ENCODE peak calls at places on chromosomes 7 and 10, in eight cellular contexts. Z is esophagus squamous epithelium, T is ovary, H is right lobe of liver, Y is breast epithelium, L is heart left ventricle, R is testis, Q is A549. S is an unnamed sample. For H3K4me1, the result is how much of the 10 kb centered on the place peaks cover.

GRCh38 chr7:140640727-140641531 is at the start of gene DENND2A:
- DNase-seq in Z (no peak), T (peak), H (no peak), Y (no peak), L (peak), R (peak), Q (no peak), S (no peak)

GRCh38 chr10:63586048-63586447 is 64.8 kb downstream of the REEP3 start:
- DNase-seq in Z (no peak), T (no peak), H (no peak), Y (no peak), L (no peak), R (no peak), Q (no peak), S (no peak)

GRCh38 chr7:40709077-40709964 is 574.5 kb downstream of the SUGCT start:
- DNase-seq in Z (no peak), T (no peak), H (no peak), Y (no peak), L (no peak), R (no peak), Q (no peak), S (no peak)

GRCh38 chr7:43735802-43736603 is 6.7 kb upstream of the COA1 start:
- DNase-seq in Z (no peak), T (no peak), H (no peak), Y (no peak), L (no peak), R (no peak), Q (no peak), S (no peak)

GRCh38 chr7:23067271-23067670 is 38.3 kb upstream of the KLHL7 start:
- DNase-seq in Z (no peak), T (no peak), H (no peak), Y (no peak), L (no peak), R (no peak), Q (no peak), S (no peak)

GRCh38 chr10:30455816-30456215 is 21.8 kb downstream of the MAP3K8 start:
- DNase-seq in Z (no peak), T (no peak), H (no peak), Y (no peak), L (no peak), R (no peak), Q (no peak), S (no peak)

GRCh38 chr10:35409094-35409582 is 72.8 kb downstream of the CCNY start:
- DNase-seq in Z (no peak), T (no peak), H (no peak), Y (no peak), L (peak), R (no peak), Q (no peak), S (no peak)

GRCh38 chr7:21355406-21355874 is 72.4 kb upstream of the SP4 start:
- DNase-seq in Z (no peak), T (no peak), H (no peak), Y (no peak), L (no peak), R (no peak), Q (no peak), S (no peak)

GRCh38 chr10:103763374-103764202 is 91.8 kb downstream of the SH3PXD2A start:
- DNase-seq in Z (no peak), T (no peak), H (no peak), Y (no peak), L (no peak), R (no peak), Q (no peak), S (no peak)

GRCh38 chr7:9945882-9946281 is 1027.8 kb upstream of the PHF14 start:
- DNase-seq in Z (no peak), T (no peak), H (no peak), Y (no peak), L (no peak), R (no peak), Q (no peak), S (no peak)

GRCh38 chr7:24812313-24812945 is 55.2 kb upstream of the GSDME start:
- DNase-seq in Z (no peak), T (peak), H (peak), Y (no peak), L (no peak), R (peak), Q (peak), S (no peak)

GRCh38 chr7:122550545-122550944 is 148.4 kb downstream of the RNF133 start:
- DNase-seq in Z (no peak), T (no peak), H (no peak), Y (no peak), L (no peak), R (no peak), Q (no peak), S (no peak)

GRCh38 chr7:27159278-27160146 is 3.0 kb upstream of the HOXA7 start:
- DNase-seq in Z (no peak), T (no peak), H (no peak), Y (no peak), L (no peak), R (no peak), Q (no peak), S (no peak)

GRCh38 chr10:23522345-23522744 is 83.5 kb downstream of the OTUD1 start:
- DNase-seq in Z (no peak), T (no peak), H (no peak), Y (no peak), L (no peak), R (no peak), Q (no peak), S (no peak)

GRCh38 chr7:76509931-76510877 is at the start of gene UPK3B:
- DNase-seq in Z (no peak), T (no peak), H (no peak), Y (no peak), L (no peak), R (no peak), Q (peak), S (no peak)

GRCh38 chr7:137957887-137958286 is 44.0 kb downstream of the CREB3L2 start:
- DNase-seq in Z (no peak), T (no peak), H (no peak), Y (no peak), L (peak), R (no peak), Q (no peak), S (no peak)

GRCh38 chr7:120856621-120857352 is 1.2 kb downstream of the TSPAN12 start:
- DNase-seq in Z (no peak), T (no peak), H (peak), Y (no peak), L (peak), R (peak), Q (peak), S (no peak)

GRCh38 chr10:49365275-49365674 is 30.6 kb downstream of the DRGX start:
- DNase-seq in Z (no peak), T (no peak), H (no peak), Y (no peak), L (no peak), R (no peak), Q (no peak), S (peak)

GRCh38 chr10:70822421-70822820 is 6.7 kb downstream of the SGPL1 start:
- DNase-seq in Z (no peak), T (no peak), H (no peak), Y (no peak), L (no peak), R (no peak), Q (no peak), S (no peak)

GRCh38 chr7:93053946-93054943 is 63.5 kb downstream of the SAMD9 start:
- DNase-seq in Z (no peak), T (no peak), H (no peak), Y (no peak), L (no peak), R (no peak), Q (no peak), S (no peak)

GRCh38 chr7:116697761-116698160 is 25.8 kb downstream of the MET start:
- DNase-seq in Z (no peak), T (no peak), H (no peak), Y (no peak), L (no peak), R (no peak), Q (no peak), S (no peak)

GRCh38 chr10:5014936-5015335 is 11.3 kb upstream of the AKR1C2 start:
- DNase-seq in Z (no peak), T (no peak), H (no peak), Y (no peak), L (no peak), R (no peak), Q (peak), S (no peak)

GRCh38 chr7:157612664-157613561 is 276.1 kb downstream of the DNAJB6 start:
- DNase-seq in Z (no peak), T (peak), H (no peak), Y (no peak), L (peak), R (peak), Q (no peak), S (no peak)

GRCh38 chr10:3875842-3876235 is 90.8 kb upstream of the KLF6 start:
- DNase-seq in Z (no peak), T (no peak), H (no peak), Y (no peak), L (no peak), R (no peak), Q (no peak), S (no peak)

GRCh38 chr10:92641492-92641891 is 48.3 kb upstream of the HHEX start:
- DNase-seq in Z (no peak), T (no peak), H (no peak), Y (no peak), L (no peak), R (no peak), Q (no peak), S (no peak)

GRCh38 chr10:11846542-11846941 is 23.4 kb downstream of the PROSER2 start:
- DNase-seq in Z (no peak), T (no peak), H (peak), Y (no peak), L (no peak), R (peak), Q (no peak), S (no peak)

GRCh38 chr7:132140341-132140740 is 435.9 kb downstream of the PLXNA4 start:
- DNase-seq in Z (no peak), T (no peak), H (no peak), Y (no peak), L (no peak), R (no peak), Q (no peak), S (no peak)

GRCh38 chr7:147774461-147774860 is 816.1 kb upstream of the C7orf33 start:
- DNase-seq in Z (no peak), T (no peak), H (no peak), Y (no peak), L (no peak), R (no peak), Q (no peak), S (no peak)

GRCh38 chr7:22094413-22095304 is 149.0 kb upstream of the CDCA7L start:
- DNase-seq in Z (no peak), T (no peak), H (no peak), Y (no peak), L (no peak), R (no peak), Q (no peak), S (no peak)

GRCh38 chr10:131275691-131276090 is 35.8 kb downstream of the TCERG1L start:
- DNase-seq in Z (no peak), T (no peak), H (no peak), Y (no peak), L (no peak), R (no peak), Q (no peak), S (no peak)

GRCh38 chr10:100656479-100656878 is 88.9 kb upstream of the PAX2 start:
- DNase-seq in Z (no peak), T (no peak), H (no peak), Y (no peak), L (no peak), R (no peak), Q (no peak), S (no peak)

GRCh38 chr10:87750001-87750651 is 67.9 kb downstream of the ATAD1 start:
- DNase-seq in Z (no peak), T (no peak), H (no peak), Y (no peak), L (no peak), R (no peak), Q (no peak), S (no peak)

GRCh38 chr7:140190588-140190987 is 13.8 kb upstream of the KDM7A start:
- DNase-seq in Z (no peak), T (no peak), H (no peak), Y (no peak), L (no peak), R (no peak), Q (no peak), S (no peak)

GRCh38 chr10:119505588-119506315 is 36.8 kb downstream of the RGS10 start:
- DNase-seq in Z (no peak), T (no peak), H (no peak), Y (no peak), L (no peak), R (no peak), Q (no peak), S (no peak)

GRCh38 chr7:157782041-157782440 is 445.2 kb downstream of the DNAJB6 start:
- DNase-seq in Z (no peak), T (no peak), H (no peak), Y (no peak), L (no peak), R (no peak), Q (no peak), S (no peak)

GRCh38 chr10:54703086-54703485 is 97.9 kb downstream of the PCDH15 start:
- DNase-seq in Z (no peak), T (no peak), H (no peak), Y (no peak), L (no peak), R (no peak), Q (no peak), S (no peak)

GRCh38 chr7:27409776-27410175 is 167.2 kb downstream of the EVX1 start:
- DNase-seq in Z (no peak), T (no peak), H (no peak), Y (no peak), L (no peak), R (no peak), Q (no peak), S (peak)

GRCh38 chr10:127195571-127196226 is 692 bp downstream of the INSYN2A start:
- DNase-seq in Z (no peak), T (no peak), H (no peak), Y (no peak), L (no peak), R (peak), Q (peak), S (no peak)

GRCh38 chr7:157980774-157981173 is 606.8 kb downstream of the PTPRN2 start:
- DNase-seq in Z (no peak), T (no peak), H (peak), Y (no peak), L (no peak), R (no peak), Q (no peak), S (no peak)

GRCh38 chr10:18571780-18572179 is 79.6 kb downstream of the NSUN6 start:
- DNase-seq in Z (no peak), T (no peak), H (no peak), Y (no peak), L (no peak), R (no peak), Q (no peak), S (no peak)

GRCh38 chr10:18577823-18578685 is 73.3 kb downstream of the NSUN6 start:
- DNase-seq in Z (no peak), T (no peak), H (no peak), Y (no peak), L (no peak), R (no peak), Q (no peak), S (no peak)

GRCh38 chr10:18576586-18576985 is 74.8 kb downstream of the NSUN6 start:
- DNase-seq in Z (no peak), T (no peak), H (no peak), Y (no peak), L (no peak), R (no peak), Q (no peak), S (no peak)

GRCh38 chr10:18571076-18571475 is 80.3 kb downstream of the NSUN6 start:
- DNase-seq in Z (no peak), T (no peak), H (no peak), Y (no peak), L (no peak), R (no peak), Q (no peak), S (no peak)

GRCh38 chr10:18572959-18573561 is 78.3 kb downstream of the NSUN6 start:
- DNase-seq in Z (no peak), T (no peak), H (no peak), Y (no peak), L (no peak), R (no peak), Q (no peak), S (no peak)
- H3K4me1 ChIP-seq in Z (under half), T (under half), H (under half), Y (under half), L (under half), R (under half), Q (under half), S (under half)

GRCh38 chr10:102705531-102705930 is 8.7 kb downstream of the ARL3 start:
- DNase-seq in Z (no peak), T (no peak), H (no peak), Y (no peak), L (no peak), R (no peak), Q (no peak), S (no peak)
- TF ChIP-seq POLR2A in Z (no peak), T (no peak), H (no peak), Y (no peak), L (no peak), R (no peak), Q (no peak), S (no peak)

GRCh38 chr7:128859232-128860157 is 3.2 kb upstream of the ATP6V1F start:
- DNase-seq in Z (no peak), T (no peak), H (no peak), Y (no peak), L (no peak), R (no peak), Q (no peak), S (no peak)
- H3K27ac ChIP-seq in Z (peak), T (peak), H (no peak), Y (peak), L (peak), R (no peak), Q (no peak), S (peak)

GRCh38 chr7:17042211-17042610 is 160.4 kb upstream of the AGR3 start:
- DNase-seq in Z (no peak), T (no peak), H (no peak), Y (no peak), L (no peak), R (no peak), Q (no peak), S (no peak)

GRCh38 chr7:17041324-17041723 is 159.5 kb upstream of the AGR3 start:
- DNase-seq in Z (no peak), T (no peak), H (no peak), Y (no peak), L (no peak), R (no peak), Q (peak), S (no peak)

GRCh38 chr7:17044868-17045267 is 163.1 kb upstream of the AGR3 start:
- DNase-seq in Z (no peak), T (no peak), H (no peak), Y (no peak), L (no peak), R (no peak), Q (no peak), S (no peak)

GRCh38 chr7:17044396-17044795 is 162.6 kb upstream of the AGR3 start:
- DNase-seq in Z (no peak), T (no peak), H (no peak), Y (no peak), L (no peak), R (no peak), Q (no peak), S (no peak)

DNA sequence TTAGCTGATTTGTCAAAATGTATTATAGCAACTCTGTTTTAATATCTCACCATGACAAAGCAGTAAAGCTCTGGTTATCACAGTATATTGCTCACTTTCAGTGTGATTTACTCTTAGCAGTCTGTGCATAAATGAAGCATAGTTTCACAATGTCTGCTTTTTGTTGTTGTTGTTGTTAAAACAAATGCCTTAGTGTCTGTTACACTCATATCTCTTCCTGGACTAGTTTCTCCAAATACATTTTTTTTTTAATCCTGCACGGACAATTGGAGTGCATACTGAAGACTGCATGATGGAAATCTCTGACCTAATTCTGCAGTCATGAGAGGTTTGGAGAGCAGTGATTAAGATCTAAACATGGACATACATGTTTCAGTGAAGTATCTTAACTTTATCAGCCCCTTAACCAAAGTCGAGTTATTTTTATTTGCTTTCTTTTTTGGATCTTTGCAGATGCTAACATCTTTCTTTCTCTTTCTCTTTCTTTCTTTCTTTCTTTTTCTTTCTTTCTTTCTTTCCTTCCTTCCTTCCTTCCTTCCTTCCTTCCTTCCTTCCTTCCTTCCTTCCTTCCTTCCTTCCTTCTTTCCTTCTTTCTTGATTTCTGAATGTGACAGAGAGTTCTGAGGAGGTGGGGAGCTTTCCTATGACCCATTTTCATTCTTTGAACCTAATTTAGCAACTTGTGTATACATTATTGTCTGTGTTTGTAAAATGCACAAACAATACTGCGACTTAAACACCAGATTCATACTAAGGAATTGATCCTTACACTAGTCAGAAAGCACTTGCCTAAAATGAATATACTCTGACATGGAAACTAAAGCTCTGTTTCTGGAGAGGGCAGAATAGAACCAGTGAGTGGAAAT is 161.5 kb upstream of the AGR3 start:
- DNase-seq in Z (no peak), T (no peak), H (no peak), Y (no peak), L (no peak), R (no peak), Q (peak), S (no peak)
- H3K4me1 ChIP-seq in Z (under half), T (under half), H (under half), Y (under half), L (under half), R (under half), Q (under half), S (under half)

GRCh38 chr10:19668104-19668503 is 148.1 kb upstream of the PLXDC2 start:
- DNase-seq in Z (no peak), T (no peak), H (no peak), Y (no peak), L (no peak), R (no peak), Q (no peak), S (no peak)
- TF ChIP-seq POLR2A in Z (no peak), T (no peak), H (no peak), Y (no peak), L (no peak), R (no peak), Q (no peak), S (no peak)

GRCh38 chr7:2072042-2072441 is 160.7 kb downstream of the MAD1L1 start:
- DNase-seq in Z (no peak), T (no peak), H (no peak), Y (no peak), L (no peak), R (no peak), Q (no peak), S (no peak)
- H3K27ac ChIP-seq in Z (no peak), T (no peak), H (no peak), Y (no peak), L (no peak), R (no peak), Q (no peak), S (no peak)

GRCh38 chr10:69345890-69346474 is 67.7 kb downstream of the HK1 start:
- DNase-seq in Z (no peak), T (no peak), H (no peak), Y (no peak), L (no peak), R (no peak), Q (no peak), S (no peak)
- H3K4me1 ChIP-seq in Z (half or more), T (under half), H (under half), Y (under half), L (under half), R (under half), Q (under half), S (half or more)

S was measured in vagina.